ENCODE peak calls at places on chromosomes 3 and 15, in nine cellular contexts. D is NCI-H1092, E is colonic mucosa, R is T follicular helper cell, I is neuronal stem cell, K is left colon, M is 8988T, Y is tibial artery, N is H7. J is an unnamed sample.

GRCh38 chr3:180447156-180447555 is 154.8 kb upstream of the TTC14 start:
- DNase-seq in D (no peak), E (no peak), R (no peak), I (no peak), K (no peak), M (no peak), Y (no peak), N (no peak), J (no peak)

GRCh38 chr15:69987492-69988482 is 109.9 kb downstream of the TLE3 start:
- DNase-seq in D (no peak), E (no peak), R (no peak), I (no peak), K (no peak), M (no peak), Y (no peak), N (peak; percentile 6), J (no peak)

GRCh38 chr3:128685001-128685726 is 34.5 kb upstream of the RPN1 start:
- DNase-seq in D (no peak), E (no peak), R (no peak), I (no peak), K (no peak), M (no peak), Y (no peak), N (no peak), J (no peak)

GRCh38 chr3:71398157-71398836 is 185.2 kb downstream of the FOXP1 start:
- DNase-seq in D (no peak), E (no peak), R (no peak), I (no peak), K (no peak), M (no peak), Y (no peak), N (no peak), J (no peak)

GRCh38 chr3:46565607-46566039 is 479 bp downstream of the LRRC2 start:
- DNase-seq in D (no peak), E (peak; percentile 24), R (no peak), I (no peak), K (no peak), M (peak; percentile 37), Y (no peak), N (peak; percentile 79), J (peak; percentile 92)

GRCh38 chr3:122727279-122727678 is 46.6 kb downstream of the PARP14 start:
- DNase-seq in D (no peak), E (no peak), R (no peak), I (no peak), K (no peak), M (no peak), Y (no peak), N (no peak), J (no peak)

GRCh38 chr3:194584435-194584776 is 48.8 kb downstream of the TMEM44 start:
- DNase-seq in D (no peak), E (no peak), R (no peak), I (no peak), K (no peak), M (no peak), Y (no peak), N (peak; percentile 43), J (no peak)

GRCh38 chr3:141076821-141077571 is 25.8 kb downstream of the SPSB4 start:
- DNase-seq in D (peak; percentile 60), E (peak; percentile 38), R (no peak), I (no peak), K (peak; percentile 43), M (no peak), Y (peak; percentile 72), N (peak; percentile 71), J (peak; percentile 51)

GRCh38 chr3:72593881-72594397 is 254.3 kb downstream of the SHQ1 start:
- DNase-seq in D (no peak), E (no peak), R (no peak), I (no peak), K (no peak), M (no peak), Y (no peak), N (no peak), J (no peak)

GRCh38 chr3:66642015-66642414 is 141.2 kb upstream of the LRIG1 start:
- DNase-seq in D (no peak), E (peak; percentile 34), R (no peak), I (no peak), K (no peak), M (no peak), Y (no peak), N (no peak), J (no peak)

GRCh38 chr3:48361928-48362327 is 10.1 kb upstream of the FBXW12 start:
- DNase-seq in D (no peak), E (no peak), R (no peak), I (no peak), K (no peak), M (no peak), Y (no peak), N (no peak), J (no peak)

GRCh38 chr15:80932989-80933388 is 56.6 kb downstream of the MESD start:
- DNase-seq in D (no peak), E (no peak), R (no peak), I (no peak), K (peak; percentile 57), M (no peak), Y (peak; percentile 81), N (no peak), J (no peak)

GRCh38 chr3:184543848-184544512 is 17.6 kb upstream of the EPHB3 start:
- DNase-seq in D (peak; percentile 70), E (peak; percentile 88), R (peak; percentile 58), I (peak; percentile 91), K (peak; percentile 63), M (peak; percentile 85), Y (peak; percentile 77), N (peak; percentile 90), J (peak; percentile 74)

GRCh38 chr15:38496151-38496550 is 42.2 kb downstream of the FAM98B start:
- DNase-seq in D (no peak), E (no peak), R (no peak), I (no peak), K (no peak), M (no peak), Y (no peak), N (peak; percentile 10), J (no peak)

GRCh38 chr3:16147226-16147625 is 27.3 kb upstream of the GALNT15 start:
- DNase-seq in D (no peak), E (no peak), R (no peak), I (no peak), K (no peak), M (no peak), Y (no peak), N (no peak), J (no peak)

GRCh38 chr15:45337224-45337623 is 41.1 kb downstream of the GATM start:
- DNase-seq in D (no peak), E (no peak), R (no peak), I (no peak), K (no peak), M (no peak), Y (no peak), N (no peak), J (no peak)

GRCh38 chr3:47895241-47895640 is 92.3 kb downstream of the DHX30 start:
- DNase-seq in D (no peak), E (no peak), R (no peak), I (no peak), K (no peak), M (no peak), Y (no peak), N (no peak), J (no peak)

GRCh38 chr3:161275919-161276318 is 54.8 kb downstream of the NMD3 start:
- DNase-seq in D (no peak), E (peak; percentile 45), R (no peak), I (no peak), K (peak; percentile 38), M (no peak), Y (no peak), N (no peak), J (no peak)

GRCh38 chr3:73625124-73625665 is 454 bp upstream of the PDZRN3 start:
- DNase-seq in D (no peak), E (peak; percentile 34), R (no peak), I (peak; percentile 45), K (no peak), M (no peak), Y (no peak), N (peak; percentile 63), J (peak; percentile 53)

GRCh38 chr3:13544293-13544831 is 4.6 kb upstream of the FBLN2 start:
- DNase-seq in D (no peak), E (no peak), R (no peak), I (no peak), K (no peak), M (no peak), Y (no peak), N (peak; percentile 31), J (peak; percentile 43)

GRCh38 chr15:34047893-34048775 is 9.1 kb upstream of the AVEN start:
- DNase-seq in D (no peak), E (no peak), R (no peak), I (no peak), K (no peak), M (no peak), Y (no peak), N (no peak), J (no peak)

GRCh38 chr3:30286007-30286669 is 320.3 kb upstream of the TGFBR2 start:
- DNase-seq in D (peak; percentile 50), E (peak; percentile 66), R (no peak), I (no peak), K (peak; percentile 67), M (no peak), Y (peak; percentile 86), N (no peak), J (peak; percentile 70)

GRCh38 chr15:51876169-51876568 is 46.7 kb downstream of the TMOD3 start:
- DNase-seq in D (no peak), E (no peak), R (no peak), I (no peak), K (no peak), M (no peak), Y (no peak), N (no peak), J (no peak)

GRCh38 chr3:15875016-15875689 is 77.4 kb upstream of the ANKRD28 start:
- DNase-seq in D (no peak), E (no peak), R (no peak), I (no peak), K (no peak), M (no peak), Y (no peak), N (no peak), J (no peak)

GRCh38 chr3:28745904-28746617 is 397.4 kb upstream of the AZI2 start:
- DNase-seq in D (no peak), E (no peak), R (no peak), I (no peak), K (no peak), M (no peak), Y (no peak), N (no peak), J (no peak)

GRCh38 chr3:186121968-186122367 is 13.1 kb upstream of the ETV5 start:
- DNase-seq in D (no peak), E (no peak), R (no peak), I (no peak), K (no peak), M (no peak), Y (no peak), N (peak; percentile 77), J (no peak)

GRCh38 chr3:8497582-8497981 is 4.0 kb upstream of the LMCD1 start:
- DNase-seq in D (no peak), E (no peak), R (no peak), I (no peak), K (no peak), M (no peak), Y (no peak), N (no peak), J (no peak)

GRCh38 chr3:37163262-37164020 is 10.9 kb downstream of the LRRFIP2 start:
- DNase-seq in D (no peak), E (no peak), R (no peak), I (no peak), K (no peak), M (no peak), Y (no peak), N (peak; percentile 39), J (no peak)

GRCh38 chr15:66646308-66646707 is 55.7 kb upstream of the SMAD6 start:
- DNase-seq in D (no peak), E (no peak), R (no peak), I (no peak), K (no peak), M (no peak), Y (peak; percentile 80), N (peak; percentile 62), J (no peak)

GRCh38 chr3:55556622-55557531 is 69.8 kb upstream of the WNT5A start:
- DNase-seq in D (no peak), E (no peak), R (no peak), I (no peak), K (no peak), M (no peak), Y (no peak), N (no peak), J (no peak)

GRCh38 chr3:5036536-5036833 is 57.2 kb downstream of the BHLHE40 start:
- DNase-seq in D (no peak), E (no peak), R (no peak), I (no peak), K (no peak), M (no peak), Y (no peak), N (no peak), J (no peak)